ENCODE peak calls at places on chromosomes 11 and 22, in ten cellular contexts. G, D, Y, J, H, F, B, Z, U and R are unnamed samples.

GRCh38 chr11:13118194-13118593 is 109.1 kb downstream of the RASSF10 start:
- DNase-seq in J (no peak), G (peak), B (no peak), H (no peak), F (no peak), Z (peak), D (no peak), Y (no peak), U (peak), R (peak)

GRCh38 chr22:24768537-24769374 is 5.8 kb downstream of the PIWIL3 start:
- DNase-seq in G (peak), D (peak), J (peak), B (peak), Y (peak), F (peak), H (peak), Z (peak), U (peak), R (no peak)

GRCh38 chr11:19803506-19803998 is 90.9 kb downstream of the NAV2 start:
- DNase-seq in Z (no peak), U (no peak), J (no peak), D (no peak), Y (no peak), G (no peak), B (no peak), F (no peak), H (no peak), R (no peak)

GRCh38 chr11:4680341-4680740 is 17.3 kb downstream of the OR51E2 start:
- DNase-seq in G (no peak), Y (no peak), J (no peak), F (no peak), Z (no peak), D (no peak), U (no peak), B (no peak), H (peak), R (no peak)

GRCh38 chr22:47209077-47209514 is 446.6 kb downstream of the TBC1D22A start:
- DNase-seq in U (no peak), G (no peak), H (no peak), B (no peak), F (no peak), Y (no peak), D (no peak), Z (no peak), J (no peak), R (no peak)

GRCh38 chr11:28679795-28680194 is 571.6 kb downstream of the METTL15 start:
- DNase-seq in D (no peak), G (peak), Y (no peak), Z (no peak), F (no peak), H (no peak), J (no peak), U (no peak), B (no peak), R (no peak)

GRCh38 chr11:90646266-90646665 is 423.4 kb upstream of the CHORDC1 start:
- DNase-seq in H (no peak), F (no peak), U (no peak), J (no peak), G (no peak), Z (no peak), Y (no peak), D (no peak), B (no peak), R (no peak)

GRCh38 chr22:36325163-36326031 is 62.4 kb downstream of the MYH9 start:
- DNase-seq in G (peak), H (no peak), J (peak), Z (no peak), F (no peak), B (no peak), Y (no peak), D (no peak), U (no peak), R (no peak)

GRCh38 chr11:126393143-126393542 is 37.7 kb downstream of the ST3GAL4 start:
- DNase-seq in D (no peak), H (no peak), G (no peak), Z (no peak), Y (no peak), F (no peak), B (no peak), U (no peak), J (no peak), R (no peak)